ENCODE peak calls at places on chromosomes 3 and 15, in eight cellular contexts. One of them, this sample, is unnamed.

GRCh38 chr3:27800261-27800660 is 78.1 kb upstream of the EOMES start:
- DNase-seq in T-helper 9 cell: no peak
- DNase-seq in DND-41: no peak
- DNase-seq in memory B cell: no peak
- DNase-seq in retina: no peak
- DNase-seq in WTC11: no peak
- DNase-seq in hypothalamus: no peak
- DNase-seq in ACHN: no peak
- DNase-seq in this sample: no peak

GRCh38 chr3:129314757-129315385 is 36.2 kb downstream of the HMCES start:
- DNase-seq in T-helper 9 cell: no peak
- DNase-seq in DND-41: peak; percentile 68
- DNase-seq in memory B cell: no peak
- DNase-seq in retina: peak; percentile 96
- DNase-seq in WTC11: peak; percentile 90
- DNase-seq in hypothalamus: peak; percentile 59
- DNase-seq in ACHN: peak; percentile 69
- DNase-seq in this sample: peak; percentile 90

GRCh38 chr3:157464283-157464682 is 27.6 kb downstream of the PTX3 start:
- DNase-seq in T-helper 9 cell: no peak
- DNase-seq in DND-41: no peak
- DNase-seq in memory B cell: no peak
- DNase-seq in retina: no peak
- DNase-seq in WTC11: no peak
- DNase-seq in hypothalamus: no peak
- DNase-seq in ACHN: no peak
- DNase-seq in this sample: no peak

GRCh38 chr15:75198560-75199346 is 2.9 kb upstream of the C15orf39 start:
- DNase-seq in T-helper 9 cell: no peak
- DNase-seq in DND-41: peak; percentile 76
- DNase-seq in memory B cell: no peak
- DNase-seq in retina: no peak
- DNase-seq in WTC11: no peak
- DNase-seq in hypothalamus: no peak
- DNase-seq in ACHN: peak; percentile 62
- DNase-seq in this sample: no peak

GRCh38 chr3:185490241-185490640 is 8.6 kb downstream of the TMEM41A start:
- DNase-seq in T-helper 9 cell: no peak
- DNase-seq in DND-41: no peak
- DNase-seq in memory B cell: no peak
- DNase-seq in retina: no peak
- DNase-seq in WTC11: no peak
- DNase-seq in hypothalamus: no peak
- DNase-seq in ACHN: no peak
- DNase-seq in this sample: no peak

GRCh38 chr15:35305906-35306305 is 220.8 kb upstream of the NANOGP8 start:
- DNase-seq in T-helper 9 cell: no peak
- DNase-seq in DND-41: no peak
- DNase-seq in memory B cell: no peak
- DNase-seq in retina: no peak
- DNase-seq in WTC11: no peak
- DNase-seq in hypothalamus: no peak
- DNase-seq in ACHN: peak; percentile 36
- DNase-seq in this sample: no peak

GRCh38 chr3:117144832-117145231 is 435.3 kb downstream of the TUSC7 start:
- DNase-seq in T-helper 9 cell: no peak
- DNase-seq in DND-41: no peak
- DNase-seq in memory B cell: no peak
- DNase-seq in retina: no peak
- DNase-seq in WTC11: no peak
- DNase-seq in hypothalamus: no peak
- DNase-seq in ACHN: no peak
- DNase-seq in this sample: no peak

GRCh38 chr3:52253314-52254260 is 8.0 kb downstream of the PPM1M start:
- DNase-seq in T-helper 9 cell: peak; percentile 71
- DNase-seq in DND-41: peak; percentile 90
- DNase-seq in memory B cell: peak; percentile 83
- DNase-seq in retina: no peak
- DNase-seq in WTC11: no peak
- DNase-seq in hypothalamus: no peak
- DNase-seq in ACHN: no peak
- DNase-seq in this sample: no peak

GRCh38 chr15:27797765-27798164 is 301.4 kb downstream of the OCA2 start:
- DNase-seq in T-helper 9 cell: no peak
- DNase-seq in DND-41: no peak
- DNase-seq in memory B cell: no peak
- DNase-seq in retina: no peak
- DNase-seq in WTC11: no peak
- DNase-seq in hypothalamus: no peak
- DNase-seq in ACHN: no peak
- DNase-seq in this sample: peak; percentile 74

GRCh38 chr15:35693286-35693685 is 147.3 kb upstream of the DPH6 start:
- DNase-seq in T-helper 9 cell: no peak
- DNase-seq in DND-41: no peak
- DNase-seq in memory B cell: no peak
- DNase-seq in retina: no peak
- DNase-seq in WTC11: no peak
- DNase-seq in hypothalamus: no peak
- DNase-seq in ACHN: no peak
- DNase-seq in this sample: no peak

GRCh38 chr3:122316368-122316767 is 8.7 kb upstream of the CSTA start:
- DNase-seq in T-helper 9 cell: no peak
- DNase-seq in DND-41: no peak
- DNase-seq in memory B cell: no peak
- DNase-seq in retina: no peak
- DNase-seq in WTC11: no peak
- DNase-seq in hypothalamus: no peak
- DNase-seq in ACHN: no peak
- DNase-seq in this sample: no peak

GRCh38 chr15:58760385-58761009 is 10.6 kb upstream of the MINDY2 start:
- DNase-seq in T-helper 9 cell: no peak
- DNase-seq in DND-41: no peak
- DNase-seq in memory B cell: no peak
- DNase-seq in retina: no peak
- DNase-seq in WTC11: no peak
- DNase-seq in hypothalamus: no peak
- DNase-seq in ACHN: no peak
- DNase-seq in this sample: no peak

GRCh38 chr3:197883541-197883940 is 66.4 kb upstream of the RPL35A start:
- DNase-seq in T-helper 9 cell: no peak
- DNase-seq in DND-41: no peak
- DNase-seq in memory B cell: no peak
- DNase-seq in retina: no peak
- DNase-seq in WTC11: no peak
- DNase-seq in hypothalamus: no peak
- DNase-seq in ACHN: no peak
- DNase-seq in this sample: no peak

GRCh38 chr3:128369106-128369708 is 97.5 kb downstream of the DNAJB8 start:
- DNase-seq in T-helper 9 cell: no peak
- DNase-seq in DND-41: no peak
- DNase-seq in memory B cell: no peak
- DNase-seq in retina: no peak
- DNase-seq in WTC11: no peak
- DNase-seq in hypothalamus: no peak
- DNase-seq in ACHN: no peak
- DNase-seq in this sample: peak; percentile 38

This sample was measured in left ventricle myocardium inferior.